ENCODE peak calls at places on chromosome 12, in ten cellular contexts. One of them, this sample, is unnamed.

GRCh38 chr12:131134523-131135310 is 181.0 kb downstream of the ADGRD1 start:
- DNase-seq in choroid plexus epithelial cell: no peak
- DNase-seq in A673: no peak
- DNase-seq in IMR-90: no peak
- DNase-seq in endothelial cell of umbilical vein: no peak
- DNase-seq in lower lobe of right lung: no peak
- DNase-seq in cardiac fibroblast: no peak
- DNase-seq in AG04450: no peak
- DNase-seq in right atrium auricular region: peak; percentile 49
- DNase-seq in A549: no peak
- DNase-seq in this sample: no peak

GRCh38 chr12:4302881-4303280 is 18.1 kb upstream of the TIGAR start:
- DNase-seq in choroid plexus epithelial cell: no peak
- DNase-seq in IMR-90: no peak
- DNase-seq in AG04450: no peak
- DNase-seq in endothelial cell of umbilical vein: no peak
- DNase-seq in A673: no peak
- DNase-seq in A549: no peak
- DNase-seq in cardiac fibroblast: no peak
- DNase-seq in lower lobe of right lung: no peak
- DNase-seq in right atrium auricular region: no peak
- DNase-seq in this sample: no peak

GRCh38 chr12:67634167-67634793 is 14.3 kb upstream of the DYRK2 start:
- DNase-seq in cardiac fibroblast: no peak
- DNase-seq in right atrium auricular region: no peak
- DNase-seq in choroid plexus epithelial cell: no peak
- DNase-seq in AG04450: no peak
- DNase-seq in A673: no peak
- DNase-seq in IMR-90: no peak
- DNase-seq in lower lobe of right lung: no peak
- DNase-seq in A549: no peak
- DNase-seq in endothelial cell of umbilical vein: no peak
- DNase-seq in this sample: no peak

GRCh38 chr12:72365151-72365550 is 93.0 kb downstream of the TRHDE start:
- DNase-seq in lower lobe of right lung: no peak
- DNase-seq in endothelial cell of umbilical vein: no peak
- DNase-seq in IMR-90: peak; percentile 54
- DNase-seq in choroid plexus epithelial cell: peak; percentile 35
- DNase-seq in right atrium auricular region: no peak
- DNase-seq in AG04450: no peak
- DNase-seq in cardiac fibroblast: no peak
- DNase-seq in A673: no peak
- DNase-seq in A549: no peak
- DNase-seq in this sample: no peak

GRCh38 chr12:68733661-68734071 is 12.3 kb upstream of the SLC35E3 start:
- DNase-seq in AG04450: peak; percentile 30
- DNase-seq in IMR-90: peak; percentile 85
- DNase-seq in lower lobe of right lung: no peak
- DNase-seq in A673: no peak
- DNase-seq in cardiac fibroblast: peak; percentile 84
- DNase-seq in right atrium auricular region: no peak
- DNase-seq in A549: peak; percentile 20
- DNase-seq in choroid plexus epithelial cell: peak; percentile 60
- DNase-seq in endothelial cell of umbilical vein: no peak
- DNase-seq in this sample: peak; percentile 71

GRCh38 chr12:108360487-108360886 is 21.4 kb upstream of the CMKLR1 start:
- DNase-seq in AG04450: no peak
- DNase-seq in endothelial cell of umbilical vein: peak; percentile 47
- DNase-seq in A673: no peak
- DNase-seq in A549: no peak
- DNase-seq in right atrium auricular region: no peak
- DNase-seq in choroid plexus epithelial cell: peak; percentile 71
- DNase-seq in lower lobe of right lung: no peak
- DNase-seq in IMR-90: no peak
- DNase-seq in cardiac fibroblast: no peak
- DNase-seq in this sample: no peak

GRCh38 chr12:127386723-127387122 is 880.2 kb upstream of the TMEM132C start:
- DNase-seq in AG04450: no peak
- DNase-seq in A549: no peak
- DNase-seq in right atrium auricular region: no peak
- DNase-seq in choroid plexus epithelial cell: no peak
- DNase-seq in IMR-90: no peak
- DNase-seq in cardiac fibroblast: no peak
- DNase-seq in A673: no peak
- DNase-seq in lower lobe of right lung: no peak
- DNase-seq in endothelial cell of umbilical vein: no peak
- DNase-seq in this sample: no peak

GRCh38 chr12:74890237-74890599 is 319.4 kb downstream of the KCNC2 start:
- DNase-seq in A549: peak; percentile 79
- DNase-seq in IMR-90: peak; percentile 92
- DNase-seq in right atrium auricular region: no peak
- DNase-seq in lower lobe of right lung: no peak
- DNase-seq in endothelial cell of umbilical vein: peak; percentile 79
- DNase-seq in choroid plexus epithelial cell: peak; percentile 94
- DNase-seq in cardiac fibroblast: peak; percentile 87
- DNase-seq in AG04450: peak; percentile 53
- DNase-seq in A673: peak; percentile 69
- DNase-seq in this sample: peak; percentile 87

GRCh38 chr12:29547151-29547561 is 49.7 kb upstream of the OVCH1 start:
- DNase-seq in cardiac fibroblast: peak; percentile 55
- DNase-seq in choroid plexus epithelial cell: peak; percentile 67
- DNase-seq in A549: no peak
- DNase-seq in endothelial cell of umbilical vein: peak; percentile 9
- DNase-seq in AG04450: peak; percentile 72
- DNase-seq in A673: no peak
- DNase-seq in lower lobe of right lung: no peak
- DNase-seq in right atrium auricular region: no peak
- DNase-seq in IMR-90: peak; percentile 85
- DNase-seq in this sample: peak; percentile 28

DNA sequence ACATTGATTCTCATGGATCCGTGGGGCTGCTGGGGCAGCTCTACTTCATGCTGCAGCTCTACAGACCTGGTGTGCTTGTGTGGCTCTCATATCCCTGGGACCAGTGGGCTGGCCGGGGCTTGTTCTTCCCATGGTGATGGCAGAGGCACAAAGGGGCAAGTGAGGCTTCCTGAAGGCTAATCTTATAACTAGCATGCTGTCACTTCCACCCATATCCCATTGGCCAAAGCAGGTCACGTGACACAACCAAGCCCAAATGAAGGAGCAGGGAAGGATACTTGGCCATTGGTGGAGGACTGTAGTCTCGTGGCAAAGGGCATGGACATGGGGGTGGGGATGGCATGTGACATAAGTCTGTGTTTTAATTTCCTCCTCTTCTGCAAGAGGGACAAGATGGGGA is 9.9 kb downstream of the PLBD2 start:
- DNase-seq in choroid plexus epithelial cell: no peak
- DNase-seq in AG04450: no peak
- DNase-seq in A549: no peak
- DNase-seq in A673: no peak
- DNase-seq in lower lobe of right lung: no peak
- DNase-seq in IMR-90: no peak
- DNase-seq in cardiac fibroblast: no peak
- DNase-seq in endothelial cell of umbilical vein: no peak
- DNase-seq in right atrium auricular region: no peak
- DNase-seq in this sample: no peak
- H3K4me3 ChIP-seq in choroid plexus epithelial cell: no peak overlapping the region
- H3K4me3 ChIP-seq in AG04450: no peak overlapping the region
- H3K4me3 ChIP-seq in A549: no peak overlapping the region
- H3K4me3 ChIP-seq in A673: no peak overlapping the region
- H3K4me3 ChIP-seq in lower lobe of right lung: no peak overlapping the region
- H3K4me3 ChIP-seq in IMR-90: no peak overlapping the region
- H3K4me3 ChIP-seq in cardiac fibroblast: no peak overlapping the region
- H3K4me3 ChIP-seq in endothelial cell of umbilical vein: no peak overlapping the region
- H3K4me3 ChIP-seq in right atrium auricular region: no peak overlapping the region
- H3K4me3 ChIP-seq in this sample: no peak overlapping the region

DNA sequence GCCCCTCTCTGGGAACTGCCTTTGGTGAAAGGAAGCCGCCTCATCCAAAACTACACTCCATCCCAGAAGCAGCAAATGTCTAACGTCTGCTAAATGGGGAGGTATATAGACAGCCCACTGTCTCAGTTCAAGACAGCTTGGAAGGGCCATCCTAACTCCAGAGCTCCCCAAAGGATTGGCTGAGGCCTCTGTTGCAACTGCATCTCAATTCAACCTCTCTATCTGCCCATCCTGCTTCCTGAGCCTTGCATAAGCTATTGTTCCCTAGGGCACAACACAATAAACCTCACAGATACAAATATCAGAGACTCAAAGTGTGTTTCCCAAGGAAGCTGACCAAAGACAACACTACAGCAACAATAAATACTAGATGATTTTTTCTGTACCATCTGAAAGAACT is 495.2 kb upstream of the SOX5 start:
- DNase-seq in A549: no peak
- DNase-seq in lower lobe of right lung: no peak
- DNase-seq in IMR-90: no peak
- DNase-seq in cardiac fibroblast: no peak
- DNase-seq in A673: no peak
- DNase-seq in endothelial cell of umbilical vein: no peak
- DNase-seq in right atrium auricular region: no peak
- DNase-seq in choroid plexus epithelial cell: no peak
- DNase-seq in AG04450: no peak
- DNase-seq in this sample: no peak
- TF ChIP-seq CTCF in A549: no peak
- TF ChIP-seq CTCF in lower lobe of right lung: no peak
- TF ChIP-seq CTCF in IMR-90: no peak
- TF ChIP-seq CTCF in cardiac fibroblast: no peak
- TF ChIP-seq CTCF in A673: no peak
- TF ChIP-seq CTCF in endothelial cell of umbilical vein: no peak
- TF ChIP-seq CTCF in right atrium auricular region: no peak
- TF ChIP-seq CTCF in choroid plexus epithelial cell: no peak
- TF ChIP-seq CTCF in AG04450: no peak
- TF ChIP-seq CTCF in this sample: no peak

GRCh38 chr12:57479376-57480115 is at the start of gene ARHGAP9:
- DNase-seq in A673: no peak
- DNase-seq in lower lobe of right lung: peak; percentile 49
- DNase-seq in AG04450: no peak
- DNase-seq in right atrium auricular region: no peak
- DNase-seq in cardiac fibroblast: no peak
- DNase-seq in A549: no peak
- DNase-seq in choroid plexus epithelial cell: peak; percentile 53
- DNase-seq in IMR-90: peak; percentile 44
- DNase-seq in endothelial cell of umbilical vein: no peak
- DNase-seq in this sample: no peak
- H3K4me3 ChIP-seq in A673: no peak within 1 kb of the TSS
- H3K4me3 ChIP-seq in lower lobe of right lung: peak within 1 kb of the TSS; percentile 57
- H3K4me3 ChIP-seq in AG04450: no peak within 1 kb of the TSS
- H3K4me3 ChIP-seq in right atrium auricular region: no peak within 1 kb of the TSS
- H3K4me3 ChIP-seq in cardiac fibroblast: no peak within 1 kb of the TSS
- H3K4me3 ChIP-seq in A549: no peak within 1 kb of the TSS
- H3K4me3 ChIP-seq in choroid plexus epithelial cell: no peak within 1 kb of the TSS
- H3K4me3 ChIP-seq in IMR-90: no peak within 1 kb of the TSS
- H3K4me3 ChIP-seq in endothelial cell of umbilical vein: no peak within 1 kb of the TSS
- H3K4me3 ChIP-seq in this sample: no peak within 1 kb of the TSS

GRCh38 chr12:49283541-49284429 is 11.2 kb upstream of the PRPH start:
- DNase-seq in A549: no peak
- DNase-seq in choroid plexus epithelial cell: no peak
- DNase-seq in right atrium auricular region: no peak
- DNase-seq in lower lobe of right lung: no peak
- DNase-seq in AG04450: no peak
- DNase-seq in IMR-90: no peak
- DNase-seq in A673: no peak
- DNase-seq in cardiac fibroblast: no peak
- DNase-seq in endothelial cell of umbilical vein: no peak
- DNase-seq in this sample: no peak
- TF ChIP-seq CTCF in A549: peak; percentile 13
- TF ChIP-seq CTCF in choroid plexus epithelial cell: peak; percentile 32
- TF ChIP-seq CTCF in right atrium auricular region: no peak
- TF ChIP-seq CTCF in lower lobe of right lung: no peak
- TF ChIP-seq CTCF in AG04450: peak; percentile 17
- TF ChIP-seq CTCF in IMR-90: peak; percentile 7
- TF ChIP-seq CTCF in A673: peak; percentile 40
- TF ChIP-seq CTCF in cardiac fibroblast: no peak
- TF ChIP-seq CTCF in endothelial cell of umbilical vein: peak; percentile 6
- TF ChIP-seq CTCF in this sample: peak; percentile 20

DNA sequence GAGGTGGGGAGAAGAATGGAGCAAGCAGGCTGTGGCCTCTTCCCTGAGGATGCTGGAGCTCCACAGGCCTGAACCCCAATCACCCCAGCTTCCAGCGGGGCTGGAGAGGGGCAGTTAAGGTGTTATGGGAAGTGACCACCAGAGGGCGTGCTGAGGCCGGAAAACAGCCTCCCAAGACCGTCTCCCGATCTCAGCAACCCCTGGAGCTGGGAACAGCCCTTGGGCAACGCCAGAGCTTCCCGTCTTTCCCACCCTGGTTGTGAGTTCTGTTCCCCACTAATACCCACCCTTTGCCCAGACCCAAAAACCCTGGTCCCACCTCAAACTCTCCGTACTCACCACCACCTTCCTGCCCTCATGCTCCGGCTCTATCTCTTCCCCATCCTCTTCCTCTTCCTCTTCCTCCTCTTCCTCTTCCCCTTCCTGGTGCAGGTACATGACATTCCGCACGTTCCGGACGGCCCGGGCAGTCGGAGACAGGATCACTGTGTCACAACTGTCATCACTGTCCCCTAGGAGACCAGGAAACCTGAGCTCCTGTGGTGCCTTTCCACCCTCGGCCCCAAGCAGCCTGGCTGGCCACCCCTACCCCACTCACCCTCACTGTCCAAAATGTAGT is 13.1 kb downstream of the SPRYD3 start:
- DNase-seq in A549: peak; percentile 80
- DNase-seq in AG04450: no peak
- DNase-seq in cardiac fibroblast: peak; percentile 86
- DNase-seq in choroid plexus epithelial cell: peak; percentile 84
- DNase-seq in right atrium auricular region: peak; percentile 86
- DNase-seq in IMR-90: peak; percentile 81
- DNase-seq in lower lobe of right lung: peak; percentile 83
- DNase-seq in endothelial cell of umbilical vein: peak; percentile 65
- DNase-seq in A673: peak; percentile 79
- DNase-seq in this sample: peak; percentile 89
- H3K4me3 ChIP-seq in A549: no peak overlapping the region
- H3K4me3 ChIP-seq in AG04450: no peak overlapping the region
- H3K4me3 ChIP-seq in cardiac fibroblast: no peak overlapping the region
- H3K4me3 ChIP-seq in choroid plexus epithelial cell: no peak overlapping the region
- H3K4me3 ChIP-seq in right atrium auricular region: no peak overlapping the region
- H3K4me3 ChIP-seq in IMR-90: no peak overlapping the region
- H3K4me3 ChIP-seq in lower lobe of right lung: no peak overlapping the region
- H3K4me3 ChIP-seq in endothelial cell of umbilical vein: no peak overlapping the region
- H3K4me3 ChIP-seq in A673: no peak overlapping the region
- H3K4me3 ChIP-seq in this sample: peak overlapping the region; percentile 25

DNA sequence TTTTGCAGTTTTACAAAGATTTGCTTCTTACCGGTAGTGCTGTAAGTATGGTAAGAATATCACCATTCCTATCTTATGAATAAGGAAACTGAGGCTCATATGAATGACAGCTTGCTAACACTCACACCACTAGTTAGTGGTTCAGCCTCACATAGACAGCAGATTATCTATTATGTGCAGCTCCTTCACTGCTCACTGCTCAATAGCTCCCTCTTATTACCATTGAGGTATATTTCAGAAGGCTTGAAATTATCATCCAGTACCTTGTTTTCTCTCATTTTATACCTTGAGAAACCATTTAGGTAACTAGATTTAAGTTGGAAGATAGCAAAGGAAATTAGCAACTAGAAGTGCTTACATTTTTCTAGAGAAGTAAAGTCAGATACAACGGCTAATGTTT is 15.5 kb downstream of the RIC8B start:
- DNase-seq in right atrium auricular region: no peak
- DNase-seq in lower lobe of right lung: no peak
- DNase-seq in A673: no peak
- DNase-seq in cardiac fibroblast: no peak
- DNase-seq in A549: no peak
- DNase-seq in choroid plexus epithelial cell: no peak
- DNase-seq in endothelial cell of umbilical vein: no peak
- DNase-seq in IMR-90: no peak
- DNase-seq in AG04450: no peak
- DNase-seq in this sample: no peak
- TF ChIP-seq CTCF in right atrium auricular region: no peak
- TF ChIP-seq CTCF in lower lobe of right lung: no peak
- TF ChIP-seq CTCF in A673: no peak
- TF ChIP-seq CTCF in cardiac fibroblast: peak; percentile 11
- TF ChIP-seq CTCF in A549: peak; percentile 20
- TF ChIP-seq CTCF in choroid plexus epithelial cell: peak; percentile 43
- TF ChIP-seq CTCF in endothelial cell of umbilical vein: no peak
- TF ChIP-seq CTCF in IMR-90: no peak
- TF ChIP-seq CTCF in AG04450: peak; percentile 10
- TF ChIP-seq CTCF in this sample: no peak

This sample was measured in fibroblast of the aortic adventitia.